ENCODE peak calls at places on chromosomes 1 and 21, in ten cellular contexts. G, Q, S, P, H, M, U, C, K and F are unnamed samples.

GRCh38 chr1:216005916-216006315 is 417.3 kb downstream of the USH2A start:
- DNase-seq in G (no peak), Q (no peak), S (no peak), P (no peak), H (no peak), M (no peak), U (peak), C (no peak), K (no peak), F (no peak)

GRCh38 chr1:221718391-221719277 is 23.3 kb downstream of the DUSP10 start:
- DNase-seq in G (peak), Q (peak), S (no peak), P (no peak), H (no peak), M (no peak), U (no peak), C (no peak), K (no peak), F (no peak)

GRCh38 chr1:48552420-48552819 is 80.4 kb upstream of the SPATA6 start:
- DNase-seq in G (no peak), Q (no peak), S (no peak), P (no peak), H (no peak), M (no peak), U (peak), C (no peak), K (peak), F (no peak)

GRCh38 chr1:38803647-38804046 is 55.9 kb downstream of the RRAGC start:
- DNase-seq in G (no peak), Q (peak), S (no peak), P (no peak), H (no peak), M (no peak), U (no peak), C (no peak), K (no peak), F (no peak)

GRCh38 chr1:104105466-104105865 is 355.8 kb downstream of the AMY1C start:
- DNase-seq in G (no peak), Q (no peak), S (no peak), P (no peak), H (no peak), M (no peak), U (no peak), C (no peak), K (no peak), F (no peak)

GRCh38 chr1:32100359-32100758 is 7.5 kb upstream of the KPNA6 start:
- DNase-seq in G (no peak), Q (peak), S (no peak), P (no peak), H (no peak), M (no peak), U (no peak), C (no peak), K (no peak), F (no peak)

GRCh38 chr1:192639607-192640368 is 3.8 kb downstream of the RGS13 start:
- DNase-seq in G (peak), Q (peak), S (no peak), P (no peak), H (no peak), M (no peak), U (peak), C (no peak), K (peak), F (no peak)

GRCh38 chr1:74549947-74550346 is 37.5 kb upstream of the LRRC53 start:
- DNase-seq in G (no peak), Q (no peak), S (no peak), P (no peak), H (no peak), M (no peak), U (no peak), C (no peak), K (no peak), F (no peak)

GRCh38 chr1:47778280-47778679 is 218.9 kb downstream of the TRABD2B start:
- DNase-seq in G (no peak), Q (no peak), S (no peak), P (no peak), H (no peak), M (no peak), U (no peak), C (no peak), K (no peak), F (no peak)

GRCh38 chr1:224118688-224119087 is 4.8 kb downstream of the FBXO28 start:
- DNase-seq in G (no peak), Q (no peak), S (no peak), P (no peak), H (no peak), M (no peak), U (no peak), C (no peak), K (no peak), F (no peak)

GRCh38 chr1:46285730-46286477 is 17.5 kb downstream of the LRRC41 start:
- DNase-seq in G (no peak), Q (no peak), S (no peak), P (no peak), H (no peak), M (no peak), U (no peak), C (no peak), K (peak), F (no peak)

GRCh38 chr21:41345934-41346685 is 15.7 kb upstream of the MX2 start:
- DNase-seq in G (no peak), Q (no peak), S (no peak), P (no peak), H (no peak), M (no peak), U (no peak), C (no peak), K (no peak), F (no peak)

GRCh38 chr1:196659471-196659870 is 7.6 kb downstream of the CFH start:
- DNase-seq in G (no peak), Q (peak), S (no peak), P (no peak), H (no peak), M (no peak), U (no peak), C (no peak), K (no peak), F (no peak)

GRCh38 chr1:104064391-104064790 is 314.7 kb downstream of the AMY1C start:
- DNase-seq in G (no peak), Q (no peak), S (no peak), P (no peak), H (no peak), M (no peak), U (no peak), C (no peak), K (no peak), F (no peak)

GRCh38 chr1:113094506-113094905 is 21.5 kb downstream of the LRIG2 start:
- DNase-seq in G (no peak), Q (no peak), S (no peak), P (no peak), H (no peak), M (no peak), U (no peak), C (no peak), K (no peak), F (no peak)

GRCh38 chr1:44377925-44378784 is 23.1 kb upstream of the ERI3 start:
- DNase-seq in G (peak), Q (peak), S (no peak), P (peak), H (no peak), M (no peak), U (peak), C (no peak), K (peak), F (peak)

GRCh38 chr21:32990666-32991065 is 35.1 kb upstream of the OLIG2 start:
- DNase-seq in G (no peak), Q (no peak), S (no peak), P (no peak), H (no peak), M (no peak), U (no peak), C (no peak), K (no peak), F (no peak)

GRCh38 chr1:44507490-44508396 is 102.7 kb downstream of the RNF220 start:
- DNase-seq in G (no peak), Q (no peak), S (no peak), P (no peak), H (no peak), M (no peak), U (no peak), C (no peak), K (no peak), F (no peak)

GRCh38 chr1:83509229-83509870 is 489.6 kb downstream of the TTLL7 start:
- DNase-seq in G (no peak), Q (no peak), S (no peak), P (no peak), H (no peak), M (no peak), U (no peak), C (no peak), K (no peak), F (no peak)

GRCh38 chr1:72498393-72498792 is 216.1 kb upstream of the NEGR1 start:
- DNase-seq in G (no peak), Q (peak), S (no peak), P (no peak), H (no peak), M (no peak), U (no peak), C (no peak), K (no peak), F (no peak)

GRCh38 chr1:11868331-11868730 is 9.6 kb upstream of the NPPB start:
- DNase-seq in G (no peak), Q (no peak), S (no peak), P (no peak), H (no peak), M (no peak), U (no peak), C (no peak), K (no peak), F (no peak)

GRCh38 chr1:11539850-11540772 is 61.2 kb downstream of the DISP3 start:
- DNase-seq in G (no peak), Q (no peak), S (no peak), P (no peak), H (no peak), M (no peak), U (no peak), C (no peak), K (no peak), F (no peak)

GRCh38 chr1:239718997-239719628 is 332.7 kb downstream of the CHRM3 start:
- DNase-seq in G (no peak), Q (no peak), S (no peak), P (no peak), H (no peak), M (no peak), U (no peak), C (no peak), K (no peak), F (no peak)

DNA sequence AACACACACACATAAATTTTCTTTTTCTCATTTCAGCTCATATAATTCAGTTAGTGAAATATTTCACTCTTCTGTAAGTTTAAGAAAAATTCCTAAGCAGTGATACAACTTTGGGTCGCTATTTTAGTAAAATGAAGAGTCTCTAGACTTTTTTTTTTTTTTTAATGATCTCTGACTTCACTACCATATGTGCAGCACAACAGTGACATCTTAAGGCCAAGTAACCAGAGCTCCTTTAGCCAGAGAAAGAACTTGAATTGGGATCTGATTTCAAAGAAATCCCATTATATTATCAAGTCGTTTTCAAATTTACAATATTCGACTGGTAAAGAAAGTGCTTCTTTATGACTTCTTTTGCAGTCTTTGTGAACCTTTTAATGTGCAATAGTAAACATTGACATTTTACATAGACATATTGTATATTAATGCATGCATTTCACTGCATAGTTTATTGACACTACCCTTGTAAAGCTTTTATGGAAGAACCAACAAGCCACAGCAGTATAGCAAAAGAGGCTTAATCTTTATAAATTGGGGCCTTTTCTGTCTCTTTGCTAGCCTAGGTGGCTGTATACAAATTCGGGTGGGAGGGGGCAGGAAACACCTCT is 62.2 kb downstream of the LRRC40 start:
- DNase-seq in G (no peak), Q (peak), S (no peak), P (no peak), H (no peak), M (no peak), U (no peak), C (no peak), K (no peak), F (no peak)
- TF ChIP-seq CTCF in G (peak), Q (peak), S (no peak), P (no peak), H (no peak), M (no peak), U (no peak), C (no peak), K (no peak), F (no peak)

DNA sequence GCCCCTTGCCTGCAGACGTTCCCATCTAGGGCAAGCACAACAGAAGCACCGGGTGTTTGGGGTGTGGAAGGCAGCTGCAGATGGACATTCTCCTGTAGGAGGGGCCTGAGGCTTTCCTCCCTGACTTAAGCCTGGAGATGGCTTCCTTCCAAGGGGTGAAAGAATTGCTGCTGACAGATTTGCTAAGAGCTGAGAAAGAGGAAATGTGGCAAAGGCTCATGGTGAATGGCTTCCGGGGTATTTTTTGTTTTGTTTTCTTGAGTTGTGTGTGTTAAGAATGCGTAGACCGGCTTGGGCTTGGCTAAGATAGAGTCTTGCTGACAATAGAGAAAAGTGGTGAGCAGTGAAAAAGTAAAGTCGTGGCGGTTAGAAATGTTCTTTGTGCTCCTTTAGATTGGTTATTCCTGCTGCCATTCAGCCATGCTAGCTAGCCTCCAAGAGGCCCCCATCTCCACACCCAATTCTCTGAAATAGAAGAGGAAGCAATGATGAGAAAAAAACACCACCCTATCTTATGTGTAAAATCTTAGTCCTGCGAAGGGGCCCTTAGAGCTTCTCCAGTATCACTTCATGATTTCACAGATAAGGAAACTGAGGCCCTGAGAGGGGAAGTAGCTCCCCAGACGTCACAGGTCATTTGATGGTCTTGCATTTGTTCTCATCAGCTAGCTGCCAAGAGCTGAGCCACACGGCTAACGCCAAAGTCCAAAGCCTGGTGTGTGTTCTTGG is 36.9 kb downstream of the EIF2D start:
- DNase-seq in G (peak), Q (peak), S (no peak), P (no peak), H (no peak), M (peak), U (peak), C (no peak), K (peak), F (no peak)
- TF ChIP-seq CTCF in G (no peak), Q (no peak), S (no peak), P (no peak), H (no peak), M (no peak), U (no peak), C (no peak), K (no peak), F (no peak)

GRCh38 chr1:66436378-66437135 is 97.4 kb upstream of the SGIP1 start:
- DNase-seq in G (peak), Q (peak), S (no peak), P (no peak), H (no peak), M (no peak), U (peak), C (no peak), K (peak), F (no peak)
- TF ChIP-seq CTCF in G (peak), Q (peak), S (peak), P (peak), H (no peak), M (no peak), U (peak), C (peak), K (peak), F (no peak)

GRCh38 chr1:41779350-41779749 is 139.4 kb downstream of the HIVEP3 start:
- DNase-seq in G (no peak), Q (no peak), S (no peak), P (no peak), H (no peak), M (no peak), U (no peak), C (no peak), K (no peak), F (no peak)
- TF ChIP-seq CTCF in G (peak), Q (peak), S (no peak), P (no peak), H (no peak), M (no peak), U (no peak), C (no peak), K (peak), F (no peak)

GRCh38 chr1:61842863-61843514 is 100.7 kb downstream of the PATJ start:
- DNase-seq in G (no peak), Q (peak), S (no peak), P (no peak), H (no peak), M (no peak), U (no peak), C (no peak), K (no peak), F (no peak)
- TF ChIP-seq CTCF in G (peak), Q (peak), S (no peak), P (no peak), H (no peak), M (no peak), U (no peak), C (no peak), K (peak), F (no peak)

DNA sequence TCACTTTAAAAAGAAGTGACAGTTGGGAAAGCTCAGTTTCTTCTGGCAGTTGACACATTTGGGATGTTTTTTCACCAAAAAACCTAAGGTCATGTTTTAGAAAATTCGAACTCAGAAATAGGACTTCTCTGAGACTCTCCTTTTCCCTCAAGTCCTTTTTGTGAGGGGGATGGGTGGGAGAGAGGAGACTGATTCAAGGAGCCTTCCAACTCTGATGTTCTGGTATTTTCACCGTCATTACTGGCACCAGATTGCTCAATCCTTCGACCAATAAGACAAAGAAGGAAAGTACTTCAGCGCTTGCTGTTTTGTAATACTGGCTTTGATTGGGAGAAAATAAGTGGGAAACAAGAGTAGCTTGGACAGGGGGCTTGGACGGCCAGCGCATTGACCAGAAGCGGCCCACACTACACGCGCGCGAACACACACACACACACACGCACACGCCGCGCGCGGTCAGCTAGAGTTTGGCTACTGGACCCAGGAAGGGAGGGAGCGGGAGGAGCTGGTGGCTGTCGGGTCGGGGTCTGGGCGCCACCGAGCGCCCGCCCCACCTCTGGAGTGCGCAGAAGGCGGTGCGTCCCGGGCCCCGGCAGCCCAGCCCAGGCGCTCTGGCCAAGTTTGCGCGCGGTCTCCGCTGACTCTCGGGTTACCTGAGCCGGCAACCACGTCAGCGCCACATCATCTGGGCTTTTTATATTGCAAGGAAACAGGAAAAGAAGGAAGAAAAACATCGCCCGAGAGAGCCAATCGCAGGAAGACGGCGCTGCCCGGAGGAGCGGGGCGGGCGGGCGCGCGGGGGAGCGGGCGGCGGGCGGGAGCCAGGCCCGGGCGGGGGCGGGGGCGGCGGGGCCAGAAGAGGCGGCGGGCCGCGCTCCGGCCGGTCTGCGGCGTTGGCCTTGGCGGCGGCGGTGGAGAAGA is at the start of gene KCNK1:
- DNase-seq in G (no peak), Q (peak), S (peak), P (no peak), H (no peak), M (peak), U (peak), C (peak), K (no peak), F (no peak)
- TF ChIP-seq CTCF in G (no peak), Q (no peak), S (no peak), P (no peak), H (no peak), M (no peak), U (no peak), C (no peak), K (no peak), F (no peak)

DNA sequence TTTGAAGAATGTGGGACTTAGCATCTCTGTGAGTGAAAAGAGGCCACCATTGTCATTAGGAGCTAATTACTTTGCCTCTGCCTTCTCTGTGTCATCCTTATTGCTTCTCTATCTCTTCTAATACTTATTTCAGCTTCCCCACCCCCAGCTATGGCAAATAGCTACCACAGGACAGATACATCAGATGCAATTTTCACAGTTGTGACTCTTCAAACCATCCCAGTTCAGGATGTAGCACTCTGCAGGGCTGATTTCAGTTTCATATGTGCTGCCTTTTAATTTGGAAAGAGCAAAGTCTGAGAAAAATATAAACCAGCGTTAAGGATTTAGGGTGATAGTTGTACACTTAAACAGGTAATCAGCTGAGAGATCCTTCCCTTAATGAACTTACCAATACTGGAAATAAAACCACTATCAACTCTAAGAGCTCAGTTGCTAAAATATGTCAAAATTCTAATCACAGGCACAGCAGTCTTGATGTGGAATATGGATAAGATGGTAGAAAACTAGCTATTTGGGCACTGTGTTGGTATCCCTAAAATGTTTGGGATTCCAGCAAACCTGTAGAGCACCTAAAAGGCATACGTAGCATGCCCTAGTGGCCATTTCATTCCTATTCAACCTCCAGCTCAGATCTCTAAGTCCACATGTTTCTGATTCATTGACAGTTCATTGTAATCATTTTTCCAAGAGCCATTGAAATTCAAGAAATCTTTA is 148.4 kb downstream of the SYT2 start:
- DNase-seq in G (no peak), Q (no peak), S (no peak), P (no peak), H (no peak), M (no peak), U (peak), C (no peak), K (no peak), F (no peak)
- TF ChIP-seq CTCF in G (peak), Q (no peak), S (no peak), P (no peak), H (no peak), M (no peak), U (no peak), C (peak), K (no peak), F (no peak)